ENCODE peak calls at places on chromosomes 16 and 17, in seven cellular contexts. One of them, this sample, is unnamed.

GRCh38 chr16:71429581-71429980 is 12.3 kb downstream of the TLE7 start:
- DNase-seq in neural progenitor cell: no peak
- DNase-seq in breast epithelium: no peak
- DNase-seq in testis: no peak
- DNase-seq in brain microvascular endothelial cell: no peak
- DNase-seq in astrocyte of the spinal cord: no peak
- DNase-seq in cardiac muscle cell: no peak
- DNase-seq in this sample: no peak

GRCh38 chr16:84569382-84569987 is 48.4 kb downstream of the COTL1 start:
- DNase-seq in neural progenitor cell: no peak
- DNase-seq in breast epithelium: no peak
- DNase-seq in testis: no peak
- DNase-seq in brain microvascular endothelial cell: no peak
- DNase-seq in astrocyte of the spinal cord: no peak
- DNase-seq in cardiac muscle cell: no peak
- DNase-seq in this sample: no peak

GRCh38 chr16:49350265-49351103 is 23.1 kb upstream of the C16orf78 start:
- DNase-seq in neural progenitor cell: peak
- DNase-seq in breast epithelium: peak
- DNase-seq in testis: peak
- DNase-seq in brain microvascular endothelial cell: peak
- DNase-seq in astrocyte of the spinal cord: peak
- DNase-seq in cardiac muscle cell: peak
- DNase-seq in this sample: peak

GRCh38 chr16:75566889-75567255 is 693 bp downstream of the GABARAPL2 start:
- DNase-seq in neural progenitor cell: peak
- DNase-seq in breast epithelium: no peak
- DNase-seq in testis: peak
- DNase-seq in brain microvascular endothelial cell: no peak
- DNase-seq in astrocyte of the spinal cord: no peak
- DNase-seq in cardiac muscle cell: peak
- DNase-seq in this sample: peak

GRCh38 chr17:72580321-72581127 is 459.7 kb downstream of the SOX9 start:
- DNase-seq in neural progenitor cell: no peak
- DNase-seq in breast epithelium: peak
- DNase-seq in testis: no peak
- DNase-seq in brain microvascular endothelial cell: no peak
- DNase-seq in astrocyte of the spinal cord: no peak
- DNase-seq in cardiac muscle cell: no peak
- DNase-seq in this sample: no peak

GRCh38 chr17:77631307-77631706 is 327.2 kb upstream of the TNRC6C start:
- DNase-seq in neural progenitor cell: no peak
- DNase-seq in breast epithelium: no peak
- DNase-seq in testis: no peak
- DNase-seq in brain microvascular endothelial cell: no peak
- DNase-seq in astrocyte of the spinal cord: no peak
- DNase-seq in cardiac muscle cell: no peak
- DNase-seq in this sample: no peak

GRCh38 chr17:73371285-73371684 is 59.5 kb upstream of the CDC42EP4 start:
- DNase-seq in neural progenitor cell: no peak
- DNase-seq in breast epithelium: no peak
- DNase-seq in testis: no peak
- DNase-seq in brain microvascular endothelial cell: peak
- DNase-seq in astrocyte of the spinal cord: peak
- DNase-seq in cardiac muscle cell: no peak
- DNase-seq in this sample: peak

GRCh38 chr17:7842950-7843535 is 9.0 kb downstream of the KDM6B start:
- DNase-seq in neural progenitor cell: peak
- DNase-seq in breast epithelium: peak
- DNase-seq in testis: peak
- DNase-seq in brain microvascular endothelial cell: peak
- DNase-seq in astrocyte of the spinal cord: no peak
- DNase-seq in cardiac muscle cell: peak
- DNase-seq in this sample: peak

GRCh38 chr17:31469959-31470358 is 78.5 kb downstream of the RAB11FIP4 start:
- DNase-seq in neural progenitor cell: peak
- DNase-seq in breast epithelium: no peak
- DNase-seq in testis: no peak
- DNase-seq in brain microvascular endothelial cell: no peak
- DNase-seq in astrocyte of the spinal cord: no peak
- DNase-seq in cardiac muscle cell: peak
- DNase-seq in this sample: no peak

GRCh38 chr17:15981208-15981607 is 18.3 kb downstream of the ZSWIM7 start:
- DNase-seq in neural progenitor cell: no peak
- DNase-seq in breast epithelium: no peak
- DNase-seq in testis: no peak
- DNase-seq in brain microvascular endothelial cell: no peak
- DNase-seq in astrocyte of the spinal cord: no peak
- DNase-seq in cardiac muscle cell: no peak
- DNase-seq in this sample: no peak

GRCh38 chr17:42248351-42249179 is 27.6 kb downstream of the STAT5B start:
- DNase-seq in neural progenitor cell: peak
- DNase-seq in breast epithelium: peak
- DNase-seq in testis: peak
- DNase-seq in brain microvascular endothelial cell: peak
- DNase-seq in astrocyte of the spinal cord: peak
- DNase-seq in cardiac muscle cell: peak
- DNase-seq in this sample: peak

GRCh38 chr17:43540821-43541674 is 5.1 kb downstream of the ETV4 start:
- DNase-seq in neural progenitor cell: peak
- DNase-seq in breast epithelium: no peak
- DNase-seq in testis: no peak
- DNase-seq in brain microvascular endothelial cell: no peak
- DNase-seq in astrocyte of the spinal cord: no peak
- DNase-seq in cardiac muscle cell: no peak
- DNase-seq in this sample: no peak

GRCh38 chr17:49521088-49521450 is 26.0 kb downstream of the NGFR start:
- DNase-seq in neural progenitor cell: no peak
- DNase-seq in breast epithelium: no peak
- DNase-seq in testis: no peak
- DNase-seq in brain microvascular endothelial cell: no peak
- DNase-seq in astrocyte of the spinal cord: no peak
- DNase-seq in cardiac muscle cell: no peak
- DNase-seq in this sample: no peak

GRCh38 chr17:79839363-79840203 is at the start of gene CBX4:
- DNase-seq in neural progenitor cell: peak
- DNase-seq in breast epithelium: peak
- DNase-seq in testis: peak
- DNase-seq in brain microvascular endothelial cell: peak
- DNase-seq in astrocyte of the spinal cord: peak
- DNase-seq in cardiac muscle cell: peak
- DNase-seq in this sample: peak

GRCh38 chr17:12637015-12637414 is 28.7 kb upstream of the MYOCD start:
- DNase-seq in neural progenitor cell: no peak
- DNase-seq in breast epithelium: no peak
- DNase-seq in testis: no peak
- DNase-seq in brain microvascular endothelial cell: peak
- DNase-seq in astrocyte of the spinal cord: peak
- DNase-seq in cardiac muscle cell: peak
- DNase-seq in this sample: peak

GRCh38 chr16:75192606-75193264 is 14.2 kb downstream of the CTRB2 start:
- DNase-seq in neural progenitor cell: no peak
- DNase-seq in breast epithelium: no peak
- DNase-seq in testis: no peak
- DNase-seq in brain microvascular endothelial cell: no peak
- DNase-seq in astrocyte of the spinal cord: no peak
- DNase-seq in cardiac muscle cell: no peak
- DNase-seq in this sample: no peak

GRCh38 chr17:17354560-17355357 is 51.6 kb downstream of the NT5M start:
- DNase-seq in neural progenitor cell: peak
- DNase-seq in breast epithelium: peak
- DNase-seq in testis: peak
- DNase-seq in brain microvascular endothelial cell: peak
- DNase-seq in astrocyte of the spinal cord: peak
- DNase-seq in cardiac muscle cell: peak
- DNase-seq in this sample: peak

GRCh38 chr17:7293131-7293557 is 1.3 kb downstream of the YBX2 start:
- DNase-seq in neural progenitor cell: no peak
- DNase-seq in breast epithelium: no peak
- DNase-seq in testis: no peak
- DNase-seq in brain microvascular endothelial cell: no peak
- DNase-seq in astrocyte of the spinal cord: no peak
- DNase-seq in cardiac muscle cell: no peak
- DNase-seq in this sample: no peak

GRCh38 chr16:2093793-2094192 is 41.9 kb downstream of the PKD1 start:
- DNase-seq in neural progenitor cell: no peak
- DNase-seq in breast epithelium: no peak
- DNase-seq in testis: no peak
- DNase-seq in brain microvascular endothelial cell: no peak
- DNase-seq in astrocyte of the spinal cord: no peak
- DNase-seq in cardiac muscle cell: no peak
- DNase-seq in this sample: no peak

GRCh38 chr16:2090819-2091721 is 43.3 kb downstream of the TSC2 start:
- DNase-seq in neural progenitor cell: peak
- DNase-seq in breast epithelium: peak
- DNase-seq in testis: peak
- DNase-seq in brain microvascular endothelial cell: peak
- DNase-seq in astrocyte of the spinal cord: peak
- DNase-seq in cardiac muscle cell: peak
- DNase-seq in this sample: peak

GRCh38 chr16:2092866-2093265 is 42.8 kb downstream of the PKD1 start:
- DNase-seq in neural progenitor cell: no peak
- DNase-seq in breast epithelium: no peak
- DNase-seq in testis: no peak
- DNase-seq in brain microvascular endothelial cell: no peak
- DNase-seq in astrocyte of the spinal cord: no peak
- DNase-seq in cardiac muscle cell: no peak
- DNase-seq in this sample: no peak

GRCh38 chr16:2090481-2090797 is 42.7 kb downstream of the TSC2 start:
- DNase-seq in neural progenitor cell: no peak
- DNase-seq in breast epithelium: no peak
- DNase-seq in testis: no peak
- DNase-seq in brain microvascular endothelial cell: no peak
- DNase-seq in astrocyte of the spinal cord: no peak
- DNase-seq in cardiac muscle cell: no peak
- DNase-seq in this sample: no peak

GRCh38 chr16:2091722-2092620 is 43.7 kb downstream of the PKD1 start:
- DNase-seq in neural progenitor cell: peak
- DNase-seq in breast epithelium: no peak
- DNase-seq in testis: no peak
- DNase-seq in brain microvascular endothelial cell: no peak
- DNase-seq in astrocyte of the spinal cord: no peak
- DNase-seq in cardiac muscle cell: no peak
- DNase-seq in this sample: no peak
- H3K4me3 ChIP-seq in neural progenitor cell: peak
- H3K4me3 ChIP-seq in breast epithelium: no peak
- H3K4me3 ChIP-seq in testis: peak
- H3K4me3 ChIP-seq in brain microvascular endothelial cell: peak
- H3K4me3 ChIP-seq in astrocyte of the spinal cord: no peak
- H3K4me3 ChIP-seq in cardiac muscle cell: peak
- H3K4me3 ChIP-seq in this sample: peak

DNA sequence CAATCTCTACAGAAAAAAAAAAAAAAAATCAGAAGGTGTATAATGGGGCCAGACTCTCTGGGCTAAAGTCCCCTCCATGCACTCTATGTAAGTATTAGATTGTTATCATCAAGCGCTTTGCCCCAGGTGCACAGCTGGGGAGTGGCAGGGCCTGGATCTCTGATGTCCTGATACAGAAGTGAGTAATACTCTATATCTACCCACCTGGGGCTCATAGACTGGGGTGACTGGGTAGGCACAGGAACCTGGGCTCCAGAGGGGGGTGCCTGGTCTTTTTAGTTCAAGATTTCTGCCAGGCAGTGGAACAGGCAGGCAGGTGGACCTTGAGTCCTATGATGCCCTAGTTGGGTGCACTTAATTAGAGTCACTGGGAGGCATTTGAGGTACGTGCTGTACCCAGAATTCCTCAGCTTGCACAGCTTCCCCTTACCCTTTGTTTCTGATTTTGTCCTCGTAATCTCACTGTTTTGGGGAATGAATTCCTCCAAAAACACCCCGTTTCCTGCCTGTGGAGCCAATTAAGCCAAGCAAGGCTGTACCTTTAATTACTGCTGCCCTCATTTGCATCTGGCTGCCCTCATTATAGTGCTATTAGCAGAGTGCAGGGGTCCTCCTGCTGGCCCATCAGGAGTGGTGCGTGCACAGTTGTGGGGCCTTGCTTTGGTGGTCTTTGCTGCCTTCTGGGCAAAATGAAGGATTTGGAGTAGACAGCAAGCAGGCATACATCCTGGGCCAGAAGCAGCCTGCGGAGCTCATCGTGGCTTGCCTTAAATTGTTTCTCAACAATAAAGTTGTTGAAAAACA is 239.0 kb downstream of the SNX29 start:
- DNase-seq in neural progenitor cell: peak
- DNase-seq in breast epithelium: no peak
- DNase-seq in testis: no peak
- DNase-seq in brain microvascular endothelial cell: no peak
- DNase-seq in astrocyte of the spinal cord: no peak
- DNase-seq in cardiac muscle cell: peak
- DNase-seq in this sample: no peak
- TF ChIP-seq CTCF in neural progenitor cell: peak
- TF ChIP-seq CTCF in breast epithelium: no peak
- TF ChIP-seq CTCF in testis: no peak
- TF ChIP-seq CTCF in brain microvascular endothelial cell: peak
- TF ChIP-seq CTCF in astrocyte of the spinal cord: peak
- TF ChIP-seq CTCF in cardiac muscle cell: peak
- TF ChIP-seq CTCF in this sample: peak

GRCh38 chr17:44747566-44747965 is 11.2 kb upstream of the ADAM11 start:
- DNase-seq in neural progenitor cell: no peak
- DNase-seq in breast epithelium: no peak
- DNase-seq in testis: no peak
- DNase-seq in brain microvascular endothelial cell: no peak
- DNase-seq in astrocyte of the spinal cord: peak
- DNase-seq in cardiac muscle cell: no peak
- DNase-seq in this sample: peak
- H3K4me3 ChIP-seq in neural progenitor cell: no peak
- H3K4me3 ChIP-seq in breast epithelium: no peak
- H3K4me3 ChIP-seq in testis: no peak
- H3K4me3 ChIP-seq in brain microvascular endothelial cell: no peak
- H3K4me3 ChIP-seq in astrocyte of the spinal cord: no peak
- H3K4me3 ChIP-seq in cardiac muscle cell: no peak
- H3K4me3 ChIP-seq in this sample: no peak

DNA sequence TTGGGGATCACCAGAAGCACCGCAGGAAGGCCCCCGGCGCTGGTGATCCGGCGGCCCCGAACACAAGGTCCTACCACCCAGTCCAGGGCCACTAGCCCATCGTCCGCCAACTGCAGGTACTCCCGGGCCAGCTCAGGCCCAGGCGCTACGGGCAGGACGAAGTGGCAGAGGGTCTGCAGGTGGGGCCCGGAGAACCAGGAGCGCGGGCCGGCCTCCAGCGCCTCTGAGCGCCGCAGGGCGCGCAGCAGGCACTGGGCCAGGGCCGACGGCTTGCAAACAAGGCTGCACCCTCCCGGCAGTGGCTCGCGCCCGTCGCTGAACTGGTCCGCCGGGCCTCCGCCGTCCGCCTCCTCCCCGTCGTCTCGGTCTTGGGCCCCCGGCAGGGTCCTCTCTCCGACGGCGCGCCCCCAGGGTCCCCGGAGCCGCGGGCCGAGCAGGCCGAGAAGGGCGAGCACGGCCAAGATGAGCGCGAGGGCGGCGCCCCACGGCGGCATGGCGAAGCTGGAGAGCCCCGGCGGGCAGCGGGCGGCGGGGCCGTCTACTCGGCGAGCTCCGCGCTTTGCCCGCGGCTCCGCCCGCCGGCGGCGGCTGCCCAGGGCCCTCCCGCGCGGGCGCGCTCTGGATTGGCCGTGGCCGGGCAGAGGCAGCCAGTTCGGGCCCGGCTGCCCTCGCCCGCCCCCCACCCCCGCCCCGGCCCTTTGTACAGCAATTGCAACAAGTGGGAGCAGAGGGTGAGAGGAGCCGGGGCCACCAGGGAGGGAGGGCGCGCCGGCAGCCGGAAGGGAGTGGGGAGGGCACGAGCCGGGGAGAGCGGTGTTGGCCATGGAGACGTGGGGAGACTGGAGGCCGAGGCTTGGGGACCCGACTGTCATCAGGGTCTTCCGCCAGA is at the start of gene ABHD15:
- DNase-seq in neural progenitor cell: peak
- DNase-seq in breast epithelium: peak
- DNase-seq in testis: peak
- DNase-seq in brain microvascular endothelial cell: no peak
- DNase-seq in astrocyte of the spinal cord: peak
- DNase-seq in cardiac muscle cell: peak
- DNase-seq in this sample: peak
- TF ChIP-seq CTCF in neural progenitor cell: no peak
- TF ChIP-seq CTCF in breast epithelium: no peak
- TF ChIP-seq CTCF in testis: no peak
- TF ChIP-seq CTCF in brain microvascular endothelial cell: no peak
- TF ChIP-seq CTCF in astrocyte of the spinal cord: no peak
- TF ChIP-seq CTCF in cardiac muscle cell: peak
- TF ChIP-seq CTCF in this sample: no peak

This sample was measured in choroid plexus epithelial cell.